ENCODE peak calls at places on chromosomes 6 and 20, in four cellular contexts. One of them, this sample, is unnamed.

GRCh38 chr20:59031326-59032022 is 661 bp downstream of the ATP5F1E start:
- DNase-seq in HepG2: peak
- DNase-seq in progenitor cell of endocrine pancreas: no peak
- DNase-seq in choroid plexus epithelial cell: no peak
- DNase-seq in this sample: no peak

GRCh38 chr6:123332070-123332469 is 304.7 kb downstream of the TRDN start:
- DNase-seq in progenitor cell of endocrine pancreas: no peak
- DNase-seq in choroid plexus epithelial cell: no peak
- DNase-seq in HepG2: no peak
- DNase-seq in this sample: no peak

GRCh38 chr6:44116643-44117382 is 10.4 kb downstream of the MRPL14 start:
- DNase-seq in HepG2: no peak
- DNase-seq in choroid plexus epithelial cell: peak
- DNase-seq in progenitor cell of endocrine pancreas: no peak
- DNase-seq in this sample: no peak

GRCh38 chr6:7769702-7770101 is 43.8 kb downstream of the BMP6 start:
- DNase-seq in choroid plexus epithelial cell: peak
- DNase-seq in HepG2: no peak
- DNase-seq in progenitor cell of endocrine pancreas: no peak
- DNase-seq in this sample: no peak

GRCh38 chr20:44039741-44040140 is 125.1 kb downstream of the TOX2 start:
- DNase-seq in progenitor cell of endocrine pancreas: no peak
- DNase-seq in choroid plexus epithelial cell: no peak
- DNase-seq in HepG2: no peak
- DNase-seq in this sample: no peak

GRCh38 chr6:16950825-16951495 is 150.9 kb upstream of the STMND1 start:
- DNase-seq in choroid plexus epithelial cell: no peak
- DNase-seq in HepG2: no peak
- DNase-seq in progenitor cell of endocrine pancreas: no peak
- DNase-seq in this sample: no peak

GRCh38 chr20:18007534-18008292 is 38.9 kb downstream of the MGME1 start:
- DNase-seq in choroid plexus epithelial cell: peak
- DNase-seq in progenitor cell of endocrine pancreas: no peak
- DNase-seq in HepG2: no peak
- DNase-seq in this sample: no peak

GRCh38 chr6:150664091-150664490 is 64.4 kb downstream of the PLEKHG1 start:
- DNase-seq in choroid plexus epithelial cell: no peak
- DNase-seq in progenitor cell of endocrine pancreas: no peak
- DNase-seq in HepG2: no peak
- DNase-seq in this sample: no peak

GRCh38 chr20:63924241-63924640 is 29.3 kb downstream of the DNAJC5 start:
- DNase-seq in choroid plexus epithelial cell: no peak
- DNase-seq in HepG2: no peak
- DNase-seq in progenitor cell of endocrine pancreas: no peak
- DNase-seq in this sample: no peak

GRCh38 chr20:60695223-60695622 is 556.8 kb upstream of the CDH4 start:
- DNase-seq in progenitor cell of endocrine pancreas: no peak
- DNase-seq in HepG2: no peak
- DNase-seq in choroid plexus epithelial cell: peak
- DNase-seq in this sample: no peak

GRCh38 chr20:36261389-36262105 is 25.3 kb downstream of the AAR2 start:
- DNase-seq in choroid plexus epithelial cell: no peak
- DNase-seq in HepG2: no peak
- DNase-seq in progenitor cell of endocrine pancreas: no peak
- DNase-seq in this sample: no peak

GRCh38 chr6:169177516-169178196 is 76.0 kb downstream of the THBS2 start:
- DNase-seq in HepG2: no peak
- DNase-seq in progenitor cell of endocrine pancreas: no peak
- DNase-seq in choroid plexus epithelial cell: peak
- DNase-seq in this sample: no peak

GRCh38 chr6:137588472-137588871 is 94.3 kb upstream of the OLIG3 start:
- DNase-seq in progenitor cell of endocrine pancreas: no peak
- DNase-seq in choroid plexus epithelial cell: no peak
- DNase-seq in HepG2: peak
- DNase-seq in this sample: no peak

GRCh38 chr20:4233520-4233919 is 218.2 kb upstream of the RNF24 start:
- DNase-seq in HepG2: no peak
- DNase-seq in progenitor cell of endocrine pancreas: no peak
- DNase-seq in choroid plexus epithelial cell: no peak
- DNase-seq in this sample: no peak

GRCh38 chr20:635028-635427 is 18.0 kb downstream of the SRXN1 start:
- DNase-seq in progenitor cell of endocrine pancreas: no peak
- DNase-seq in choroid plexus epithelial cell: no peak
- DNase-seq in HepG2: no peak
- DNase-seq in this sample: no peak

GRCh38 chr6:73695619-73696421 is at the start of gene CD109:
- DNase-seq in choroid plexus epithelial cell: peak
- DNase-seq in HepG2: peak
- DNase-seq in progenitor cell of endocrine pancreas: peak
- DNase-seq in this sample: peak

GRCh38 chr6:168355716-168356522 is 36.3 kb upstream of the DACT2 start:
- DNase-seq in choroid plexus epithelial cell: peak
- DNase-seq in HepG2: peak
- DNase-seq in progenitor cell of endocrine pancreas: peak
- DNase-seq in this sample: no peak

GRCh38 chr20:5859611-5860010 is 90.7 kb downstream of the TRMT6 start:
- DNase-seq in choroid plexus epithelial cell: peak
- DNase-seq in HepG2: no peak
- DNase-seq in progenitor cell of endocrine pancreas: no peak
- DNase-seq in this sample: no peak

GRCh38 chr6:64930664-64931063 is 776.4 kb downstream of the EYS start:
- DNase-seq in progenitor cell of endocrine pancreas: no peak
- DNase-seq in choroid plexus epithelial cell: no peak
- DNase-seq in HepG2: no peak
- DNase-seq in this sample: no peak

GRCh38 chr6:71066153-71066552 is 109.3 kb upstream of the B3GAT2 start:
- DNase-seq in HepG2: no peak
- DNase-seq in choroid plexus epithelial cell: no peak
- DNase-seq in progenitor cell of endocrine pancreas: no peak
- DNase-seq in this sample: no peak

GRCh38 chr6:122495612-122496011 is 24.0 kb upstream of the SERINC1 start:
- DNase-seq in progenitor cell of endocrine pancreas: no peak
- DNase-seq in HepG2: no peak
- DNase-seq in choroid plexus epithelial cell: no peak
- DNase-seq in this sample: no peak

GRCh38 chr6:45398075-45398817 is 20.5 kb upstream of the SUPT3H start:
- DNase-seq in choroid plexus epithelial cell: no peak
- DNase-seq in HepG2: no peak
- DNase-seq in progenitor cell of endocrine pancreas: no peak
- DNase-seq in this sample: no peak

GRCh38 chr6:12490904-12491571 is 200.9 kb downstream of the EDN1 start:
- DNase-seq in choroid plexus epithelial cell: peak
- DNase-seq in HepG2: no peak
- DNase-seq in progenitor cell of endocrine pancreas: no peak
- DNase-seq in this sample: no peak

GRCh38 chr6:25889877-25890853 is 16.1 kb upstream of the SLC17A3 start:
- DNase-seq in progenitor cell of endocrine pancreas: peak
- DNase-seq in choroid plexus epithelial cell: peak
- DNase-seq in HepG2: peak
- DNase-seq in this sample: no peak

GRCh38 chr6:38443750-38444149 is 196.0 kb downstream of the BTBD9 start:
- DNase-seq in progenitor cell of endocrine pancreas: no peak
- DNase-seq in HepG2: no peak
- DNase-seq in choroid plexus epithelial cell: no peak
- DNase-seq in this sample: no peak

GRCh38 chr6:135905604-135906300 is 54.3 kb downstream of the PDE7B start:
- DNase-seq in progenitor cell of endocrine pancreas: no peak
- DNase-seq in choroid plexus epithelial cell: no peak
- DNase-seq in HepG2: no peak
- DNase-seq in this sample: no peak

GRCh38 chr6:21091411-21091810 is 502.1 kb upstream of the SOX4 start:
- DNase-seq in choroid plexus epithelial cell: no peak
- DNase-seq in progenitor cell of endocrine pancreas: no peak
- DNase-seq in HepG2: no peak
- DNase-seq in this sample: no peak

GRCh38 chr20:24809606-24810005 is 139.5 kb upstream of the CST7 start:
- DNase-seq in progenitor cell of endocrine pancreas: no peak
- DNase-seq in choroid plexus epithelial cell: no peak
- DNase-seq in HepG2: no peak
- DNase-seq in this sample: no peak

GRCh38 chr6:94052754-94053153 is 633.4 kb upstream of the EPHA7 start:
- DNase-seq in choroid plexus epithelial cell: peak
- DNase-seq in progenitor cell of endocrine pancreas: no peak
- DNase-seq in HepG2: no peak
- DNase-seq in this sample: no peak
- TF ChIP-seq CTCF in choroid plexus epithelial cell: peak
- TF ChIP-seq CTCF in progenitor cell of endocrine pancreas: peak
- TF ChIP-seq CTCF in HepG2: peak
- TF ChIP-seq CTCF in this sample: peak

DNA sequence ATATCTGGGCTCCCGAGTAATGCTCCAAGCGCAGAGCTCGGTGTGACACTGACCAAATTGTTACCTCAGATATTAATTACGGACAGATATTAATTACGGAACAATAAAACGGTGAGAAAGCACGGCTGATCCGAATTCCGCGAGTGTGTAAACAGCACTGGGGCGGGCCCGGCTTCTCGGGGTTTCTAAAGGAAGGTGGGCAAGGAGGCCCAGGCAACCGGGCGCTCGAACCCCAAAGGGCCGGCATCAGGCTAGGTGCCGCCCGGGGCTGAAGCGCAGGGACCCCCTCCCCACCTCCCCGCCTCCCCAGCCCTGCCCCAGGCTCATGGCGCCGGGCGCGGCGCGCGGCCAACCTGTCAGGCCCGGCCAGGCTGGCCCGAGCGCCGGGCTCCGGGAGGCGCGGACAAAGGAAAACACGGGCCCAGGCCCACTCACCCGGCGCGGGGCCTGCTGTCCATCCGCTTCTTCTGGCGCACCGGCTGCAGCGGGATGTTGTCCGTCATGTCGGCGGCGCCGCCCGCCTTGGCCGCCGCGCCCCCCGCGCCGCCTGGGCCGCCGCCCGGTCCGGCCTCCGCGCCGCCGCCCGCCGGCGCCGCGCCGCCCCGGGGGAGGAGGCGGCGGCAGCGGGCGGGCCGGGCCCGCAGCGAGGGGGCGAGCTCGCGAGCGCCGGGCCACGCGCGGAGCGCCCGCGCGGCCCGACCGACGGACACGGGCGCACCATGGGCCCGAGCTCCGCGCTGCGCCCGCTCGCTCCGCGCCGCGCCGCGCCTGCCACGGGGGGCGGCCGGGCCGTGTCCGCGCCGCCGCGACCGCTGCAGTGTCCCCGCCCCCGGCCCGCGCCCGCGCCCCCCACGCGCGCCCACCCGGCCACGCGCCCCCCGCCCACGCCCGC is at the start of gene ATP9A:
- DNase-seq in progenitor cell of endocrine pancreas: peak
- DNase-seq in HepG2: no peak
- DNase-seq in choroid plexus epithelial cell: peak
- DNase-seq in this sample: no peak
- TF ChIP-seq CTCF in progenitor cell of endocrine pancreas: no peak
- TF ChIP-seq CTCF in HepG2: no peak
- TF ChIP-seq CTCF in choroid plexus epithelial cell: no peak
- TF ChIP-seq CTCF in this sample: no peak

GRCh38 chr6:138692978-138693909 is 80.3 kb upstream of the CCDC28A start:
- DNase-seq in progenitor cell of endocrine pancreas: peak
- DNase-seq in choroid plexus epithelial cell: peak
- DNase-seq in HepG2: peak
- DNase-seq in this sample: peak
- TF ChIP-seq CTCF in progenitor cell of endocrine pancreas: peak
- TF ChIP-seq CTCF in choroid plexus epithelial cell: peak
- TF ChIP-seq CTCF in HepG2: no peak
- TF ChIP-seq CTCF in this sample: no peak

GRCh38 chr6:111943273-111943672 is 70.0 kb upstream of the FYN start:
- DNase-seq in progenitor cell of endocrine pancreas: no peak
- DNase-seq in choroid plexus epithelial cell: no peak
- DNase-seq in HepG2: no peak
- DNase-seq in this sample: no peak
- TF ChIP-seq CTCF in progenitor cell of endocrine pancreas: no peak
- TF ChIP-seq CTCF in choroid plexus epithelial cell: no peak
- TF ChIP-seq CTCF in HepG2: no peak
- TF ChIP-seq CTCF in this sample: no peak

DNA sequence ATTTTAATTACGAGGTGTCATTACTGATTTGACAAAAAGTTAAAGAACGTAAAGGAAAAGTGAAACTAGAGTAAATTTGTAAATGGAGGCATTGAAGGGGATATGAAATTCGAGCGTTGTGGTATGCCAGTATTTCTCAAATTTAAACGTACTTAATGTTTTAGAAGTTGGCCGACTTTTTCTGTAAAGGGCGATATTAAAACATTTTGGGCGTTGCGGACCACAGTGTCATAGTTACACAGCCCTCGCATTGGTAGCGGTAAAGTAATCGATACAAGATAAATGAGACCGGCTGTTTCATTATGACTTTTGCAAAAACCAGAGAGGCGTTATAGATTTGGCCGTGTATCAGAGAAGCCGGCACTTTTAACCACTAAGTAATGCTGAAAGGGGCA is 39.6 kb downstream of the OR2B2 start:
- DNase-seq in progenitor cell of endocrine pancreas: no peak
- DNase-seq in choroid plexus epithelial cell: no peak
- DNase-seq in HepG2: no peak
- DNase-seq in this sample: no peak
- TF ChIP-seq CTCF in progenitor cell of endocrine pancreas: no peak
- TF ChIP-seq CTCF in choroid plexus epithelial cell: no peak
- TF ChIP-seq CTCF in HepG2: no peak
- TF ChIP-seq CTCF in this sample: no peak

DNA sequence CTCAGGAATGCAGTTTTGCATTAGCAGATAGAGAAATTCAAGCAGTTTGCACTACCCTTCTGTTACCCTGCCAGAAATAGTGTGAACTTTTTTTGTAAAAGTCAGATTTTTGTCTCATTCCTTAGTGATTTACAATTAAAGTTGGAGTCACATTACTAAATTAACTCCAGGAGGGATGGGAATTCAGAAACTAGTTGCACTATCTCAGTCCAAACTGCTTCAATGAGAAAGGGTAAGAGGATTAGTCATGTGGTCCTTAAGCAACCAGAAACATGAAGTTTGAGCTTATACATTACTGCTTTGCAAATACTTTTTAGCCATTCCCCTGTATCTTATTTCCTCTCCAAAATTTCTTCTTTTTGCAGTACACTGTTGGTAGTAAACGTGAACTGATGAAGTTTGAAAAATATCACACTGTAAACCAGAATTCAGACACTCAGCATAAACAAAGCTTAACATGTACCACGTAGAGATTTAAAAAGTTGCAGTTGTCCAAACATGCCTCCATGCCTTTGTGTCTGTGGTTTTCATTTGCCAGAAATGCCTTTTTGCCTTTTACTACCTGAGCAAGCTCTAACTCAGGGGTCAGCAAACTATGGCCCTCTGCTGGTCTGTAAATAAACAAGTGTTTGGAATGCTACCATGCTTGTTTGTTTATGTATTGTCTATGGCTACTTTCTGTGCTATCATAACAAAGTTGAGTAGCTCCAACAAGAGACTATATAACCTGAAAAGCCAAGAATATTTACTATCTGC is 49.7 kb downstream of the TP53INP2 start:
- DNase-seq in HepG2: no peak
- DNase-seq in choroid plexus epithelial cell: peak
- DNase-seq in progenitor cell of endocrine pancreas: no peak
- DNase-seq in this sample: no peak
- TF ChIP-seq CTCF in HepG2: peak
- TF ChIP-seq CTCF in choroid plexus epithelial cell: peak
- TF ChIP-seq CTCF in progenitor cell of endocrine pancreas: no peak
- TF ChIP-seq CTCF in this sample: peak

This sample was measured in GM10248.